ENCODE peak calls at places on chromosomes 16 and 17, in eight cellular contexts. One of them, this sample, is unnamed.

GRCh38 chr17:41739661-41740352 is 5.4 kb upstream of the HAP1 start:
- DNase-seq in suprapubic skin: no peak
- DNase-seq in choroid plexus epithelial cell: no peak
- DNase-seq in cardiac muscle cell: no peak
- DNase-seq in right lobe of liver: no peak
- DNase-seq in IMR-90: peak
- DNase-seq in pancreas: no peak
- DNase-seq in gastrocnemius medialis: no peak
- DNase-seq in this sample: no peak

GRCh38 chr16:71627631-71628236 is 1.8 kb downstream of the MARVELD3 start:
- DNase-seq in pancreas: peak
- DNase-seq in choroid plexus epithelial cell: peak
- DNase-seq in IMR-90: no peak
- DNase-seq in cardiac muscle cell: peak
- DNase-seq in suprapubic skin: no peak
- DNase-seq in right lobe of liver: no peak
- DNase-seq in gastrocnemius medialis: no peak
- DNase-seq in this sample: no peak

GRCh38 chr17:66365204-66365524 is 62.8 kb downstream of the PRKCA start:
- DNase-seq in IMR-90: no peak
- DNase-seq in suprapubic skin: no peak
- DNase-seq in right lobe of liver: no peak
- DNase-seq in gastrocnemius medialis: no peak
- DNase-seq in pancreas: no peak
- DNase-seq in choroid plexus epithelial cell: no peak
- DNase-seq in cardiac muscle cell: no peak
- DNase-seq in this sample: no peak

GRCh38 chr17:70168044-70168978 is 1.0 kb upstream of the KCNJ2 start:
- DNase-seq in choroid plexus epithelial cell: peak
- DNase-seq in cardiac muscle cell: peak
- DNase-seq in pancreas: peak
- DNase-seq in gastrocnemius medialis: peak
- DNase-seq in right lobe of liver: no peak
- DNase-seq in IMR-90: peak
- DNase-seq in suprapubic skin: peak
- DNase-seq in this sample: peak

GRCh38 chr17:36731806-36732205 is 130.4 kb downstream of the MRM1 start:
- DNase-seq in suprapubic skin: no peak
- DNase-seq in IMR-90: no peak
- DNase-seq in cardiac muscle cell: no peak
- DNase-seq in pancreas: no peak
- DNase-seq in choroid plexus epithelial cell: no peak
- DNase-seq in gastrocnemius medialis: no peak
- DNase-seq in right lobe of liver: no peak
- DNase-seq in this sample: no peak

GRCh38 chr17:79930077-79930785 is 91.0 kb upstream of the CBX4 start:
- DNase-seq in pancreas: no peak
- DNase-seq in right lobe of liver: no peak
- DNase-seq in IMR-90: no peak
- DNase-seq in suprapubic skin: no peak
- DNase-seq in gastrocnemius medialis: no peak
- DNase-seq in choroid plexus epithelial cell: no peak
- DNase-seq in cardiac muscle cell: no peak
- DNase-seq in this sample: no peak

GRCh38 chr17:888998-889401 is 90.6 kb downstream of the NXN start:
- DNase-seq in cardiac muscle cell: no peak
- DNase-seq in gastrocnemius medialis: no peak
- DNase-seq in suprapubic skin: no peak
- DNase-seq in IMR-90: no peak
- DNase-seq in pancreas: no peak
- DNase-seq in choroid plexus epithelial cell: no peak
- DNase-seq in right lobe of liver: no peak
- DNase-seq in this sample: no peak

GRCh38 chr17:59830007-59830630 is 62.6 kb downstream of the TUBD1 start:
- DNase-seq in IMR-90: peak
- DNase-seq in suprapubic skin: no peak
- DNase-seq in cardiac muscle cell: no peak
- DNase-seq in right lobe of liver: no peak
- DNase-seq in pancreas: no peak
- DNase-seq in choroid plexus epithelial cell: peak
- DNase-seq in gastrocnemius medialis: no peak
- DNase-seq in this sample: no peak

GRCh38 chr17:42230225-42230624 is 35.9 kb upstream of the GHDC start:
- DNase-seq in right lobe of liver: no peak
- DNase-seq in suprapubic skin: no peak
- DNase-seq in cardiac muscle cell: no peak
- DNase-seq in IMR-90: no peak
- DNase-seq in pancreas: no peak
- DNase-seq in choroid plexus epithelial cell: no peak
- DNase-seq in gastrocnemius medialis: no peak
- DNase-seq in this sample: no peak

GRCh38 chr17:62456016-62456415 is 22.6 kb upstream of the TLK2 start:
- DNase-seq in choroid plexus epithelial cell: no peak
- DNase-seq in IMR-90: no peak
- DNase-seq in suprapubic skin: no peak
- DNase-seq in cardiac muscle cell: no peak
- DNase-seq in pancreas: no peak
- DNase-seq in gastrocnemius medialis: no peak
- DNase-seq in right lobe of liver: no peak
- DNase-seq in this sample: no peak

GRCh38 chr17:80584171-80584905 is 39.7 kb downstream of the RPTOR start:
- DNase-seq in gastrocnemius medialis: no peak
- DNase-seq in cardiac muscle cell: no peak
- DNase-seq in pancreas: no peak
- DNase-seq in suprapubic skin: no peak
- DNase-seq in IMR-90: peak
- DNase-seq in choroid plexus epithelial cell: peak
- DNase-seq in right lobe of liver: no peak
- DNase-seq in this sample: no peak

GRCh38 chr16:287298-287811 is 4.4 kb downstream of the PDIA2 start:
- DNase-seq in cardiac muscle cell: no peak
- DNase-seq in right lobe of liver: no peak
- DNase-seq in IMR-90: no peak
- DNase-seq in choroid plexus epithelial cell: no peak
- DNase-seq in suprapubic skin: no peak
- DNase-seq in pancreas: no peak
- DNase-seq in gastrocnemius medialis: no peak
- DNase-seq in this sample: no peak

GRCh38 chr16:51328708-51329107 is 177.6 kb upstream of the SALL1 start:
- DNase-seq in right lobe of liver: no peak
- DNase-seq in cardiac muscle cell: peak
- DNase-seq in gastrocnemius medialis: no peak
- DNase-seq in pancreas: no peak
- DNase-seq in IMR-90: no peak
- DNase-seq in suprapubic skin: no peak
- DNase-seq in choroid plexus epithelial cell: no peak
- DNase-seq in this sample: no peak

GRCh38 chr17:58338907-58339774 is 10.5 kb upstream of the TSPOAP1 start:
- DNase-seq in gastrocnemius medialis: no peak
- DNase-seq in suprapubic skin: no peak
- DNase-seq in cardiac muscle cell: peak
- DNase-seq in IMR-90: peak
- DNase-seq in choroid plexus epithelial cell: peak
- DNase-seq in right lobe of liver: peak
- DNase-seq in pancreas: no peak
- DNase-seq in this sample: peak

GRCh38 chr17:65772989-65773388 is 211.5 kb upstream of the AXIN2 start:
- DNase-seq in pancreas: no peak
- DNase-seq in right lobe of liver: no peak
- DNase-seq in gastrocnemius medialis: no peak
- DNase-seq in cardiac muscle cell: no peak
- DNase-seq in suprapubic skin: no peak
- DNase-seq in choroid plexus epithelial cell: no peak
- DNase-seq in IMR-90: no peak
- DNase-seq in this sample: no peak

GRCh38 chr17:42526031-42526444 is 10.0 kb upstream of the NAGLU start:
- DNase-seq in right lobe of liver: peak
- DNase-seq in suprapubic skin: no peak
- DNase-seq in cardiac muscle cell: no peak
- DNase-seq in IMR-90: peak
- DNase-seq in choroid plexus epithelial cell: peak
- DNase-seq in pancreas: no peak
- DNase-seq in gastrocnemius medialis: no peak
- DNase-seq in this sample: no peak

GRCh38 chr17:38921756-38922411 is 3.5 kb upstream of the LASP1NB start:
- DNase-seq in IMR-90: no peak
- DNase-seq in choroid plexus epithelial cell: no peak
- DNase-seq in pancreas: no peak
- DNase-seq in right lobe of liver: no peak
- DNase-seq in suprapubic skin: no peak
- DNase-seq in cardiac muscle cell: no peak
- DNase-seq in gastrocnemius medialis: no peak
- DNase-seq in this sample: no peak

GRCh38 chr17:78933025-78933958 is 8.1 kb upstream of the TIMP2 start:
- DNase-seq in right lobe of liver: no peak
- DNase-seq in IMR-90: peak
- DNase-seq in pancreas: peak
- DNase-seq in choroid plexus epithelial cell: peak
- DNase-seq in cardiac muscle cell: no peak
- DNase-seq in gastrocnemius medialis: peak
- DNase-seq in suprapubic skin: no peak
- DNase-seq in this sample: peak

GRCh38 chr16:67349172-67349571 is 22.6 kb downstream of the LRRC36 start:
- DNase-seq in cardiac muscle cell: no peak
- DNase-seq in right lobe of liver: no peak
- DNase-seq in pancreas: no peak
- DNase-seq in gastrocnemius medialis: no peak
- DNase-seq in suprapubic skin: no peak
- DNase-seq in IMR-90: peak
- DNase-seq in choroid plexus epithelial cell: peak
- DNase-seq in this sample: no peak

GRCh38 chr17:41140360-41141132 is at the start of gene KRTAP4-6:
- DNase-seq in cardiac muscle cell: no peak
- DNase-seq in pancreas: no peak
- DNase-seq in right lobe of liver: no peak
- DNase-seq in gastrocnemius medialis: no peak
- DNase-seq in suprapubic skin: no peak
- DNase-seq in choroid plexus epithelial cell: peak
- DNase-seq in IMR-90: peak
- DNase-seq in this sample: no peak

GRCh38 chr17:74743755-74744154 is 4.7 kb upstream of the NHERF1 start:
- DNase-seq in right lobe of liver: no peak
- DNase-seq in suprapubic skin: no peak
- DNase-seq in choroid plexus epithelial cell: no peak
- DNase-seq in cardiac muscle cell: no peak
- DNase-seq in pancreas: no peak
- DNase-seq in IMR-90: no peak
- DNase-seq in gastrocnemius medialis: no peak
- DNase-seq in this sample: no peak

GRCh38 chr16:14335297-14335696 is 264.2 kb downstream of the MRTFB start:
- DNase-seq in suprapubic skin: no peak
- DNase-seq in gastrocnemius medialis: no peak
- DNase-seq in pancreas: no peak
- DNase-seq in choroid plexus epithelial cell: peak
- DNase-seq in cardiac muscle cell: no peak
- DNase-seq in IMR-90: no peak
- DNase-seq in right lobe of liver: no peak
- DNase-seq in this sample: no peak

GRCh38 chr17:45867702-45868101 is 23.0 kb downstream of the SPPL2C start:
- DNase-seq in right lobe of liver: no peak
- DNase-seq in choroid plexus epithelial cell: peak
- DNase-seq in suprapubic skin: no peak
- DNase-seq in IMR-90: no peak
- DNase-seq in cardiac muscle cell: no peak
- DNase-seq in pancreas: no peak
- DNase-seq in gastrocnemius medialis: no peak
- DNase-seq in this sample: no peak

GRCh38 chr16:22122239-22122638 is 29.9 kb downstream of the VWA3A start:
- DNase-seq in IMR-90: no peak
- DNase-seq in suprapubic skin: no peak
- DNase-seq in pancreas: no peak
- DNase-seq in cardiac muscle cell: no peak
- DNase-seq in gastrocnemius medialis: no peak
- DNase-seq in right lobe of liver: no peak
- DNase-seq in choroid plexus epithelial cell: no peak
- DNase-seq in this sample: no peak

GRCh38 chr16:22120440-22120839 is 28.1 kb downstream of the VWA3A start:
- DNase-seq in pancreas: no peak
- DNase-seq in IMR-90: no peak
- DNase-seq in right lobe of liver: no peak
- DNase-seq in suprapubic skin: no peak
- DNase-seq in cardiac muscle cell: peak
- DNase-seq in choroid plexus epithelial cell: no peak
- DNase-seq in gastrocnemius medialis: no peak
- DNase-seq in this sample: no peak

GRCh38 chr16:22116095-22116700 is 23.9 kb downstream of the VWA3A start:
- DNase-seq in cardiac muscle cell: no peak
- DNase-seq in pancreas: no peak
- DNase-seq in gastrocnemius medialis: no peak
- DNase-seq in right lobe of liver: no peak
- DNase-seq in IMR-90: no peak
- DNase-seq in suprapubic skin: no peak
- DNase-seq in choroid plexus epithelial cell: no peak
- DNase-seq in this sample: no peak

GRCh38 chr16:22123146-22123545 is 30.8 kb downstream of the VWA3A start:
- DNase-seq in choroid plexus epithelial cell: peak
- DNase-seq in right lobe of liver: no peak
- DNase-seq in gastrocnemius medialis: no peak
- DNase-seq in cardiac muscle cell: no peak
- DNase-seq in suprapubic skin: no peak
- DNase-seq in pancreas: no peak
- DNase-seq in IMR-90: no peak
- DNase-seq in this sample: no peak

GRCh38 chr16:22117666-22118065 is 25.3 kb downstream of the VWA3A start:
- DNase-seq in cardiac muscle cell: no peak
- DNase-seq in choroid plexus epithelial cell: no peak
- DNase-seq in pancreas: no peak
- DNase-seq in suprapubic skin: no peak
- DNase-seq in IMR-90: no peak
- DNase-seq in right lobe of liver: no peak
- DNase-seq in gastrocnemius medialis: no peak
- DNase-seq in this sample: no peak
- H3K4me3 ChIP-seq in cardiac muscle cell: no peak
- H3K4me3 ChIP-seq in choroid plexus epithelial cell: no peak
- H3K4me3 ChIP-seq in pancreas: no peak
- H3K4me3 ChIP-seq in suprapubic skin: no peak
- H3K4me3 ChIP-seq in IMR-90: no peak
- H3K4me3 ChIP-seq in right lobe of liver: no peak
- H3K4me3 ChIP-seq in gastrocnemius medialis: no peak
- H3K4me3 ChIP-seq in this sample: no peak

GRCh38 chr16:86317617-86318021 is 192.7 kb upstream of the FOXF1 start:
- DNase-seq in gastrocnemius medialis: no peak
- DNase-seq in right lobe of liver: no peak
- DNase-seq in cardiac muscle cell: no peak
- DNase-seq in choroid plexus epithelial cell: no peak
- DNase-seq in suprapubic skin: peak
- DNase-seq in pancreas: no peak
- DNase-seq in IMR-90: no peak
- DNase-seq in this sample: no peak
- H3K4me3 ChIP-seq in gastrocnemius medialis: no peak
- H3K4me3 ChIP-seq in right lobe of liver: no peak
- H3K4me3 ChIP-seq in cardiac muscle cell: no peak
- H3K4me3 ChIP-seq in choroid plexus epithelial cell: no peak
- H3K4me3 ChIP-seq in suprapubic skin: no peak
- H3K4me3 ChIP-seq in pancreas: no peak
- H3K4me3 ChIP-seq in IMR-90: no peak
- H3K4me3 ChIP-seq in this sample: no peak

GRCh38 chr17:10144976-10145375 is 53.4 kb downstream of the GAS7 start:
- DNase-seq in suprapubic skin: no peak
- DNase-seq in gastrocnemius medialis: no peak
- DNase-seq in right lobe of liver: no peak
- DNase-seq in IMR-90: no peak
- DNase-seq in cardiac muscle cell: no peak
- DNase-seq in choroid plexus epithelial cell: no peak
- DNase-seq in pancreas: no peak
- DNase-seq in this sample: no peak
- H3K4me3 ChIP-seq in suprapubic skin: no peak
- H3K4me3 ChIP-seq in gastrocnemius medialis: no peak
- H3K4me3 ChIP-seq in right lobe of liver: no peak
- H3K4me3 ChIP-seq in IMR-90: no peak
- H3K4me3 ChIP-seq in cardiac muscle cell: no peak
- H3K4me3 ChIP-seq in choroid plexus epithelial cell: no peak
- H3K4me3 ChIP-seq in pancreas: no peak
- H3K4me3 ChIP-seq in this sample: no peak

GRCh38 chr17:48453447-48453846 is 23.4 kb upstream of the SKAP1 start:
- DNase-seq in suprapubic skin: no peak
- DNase-seq in choroid plexus epithelial cell: no peak
- DNase-seq in right lobe of liver: no peak
- DNase-seq in cardiac muscle cell: no peak
- DNase-seq in IMR-90: no peak
- DNase-seq in pancreas: no peak
- DNase-seq in gastrocnemius medialis: no peak
- DNase-seq in this sample: no peak
- H3K4me3 ChIP-seq in suprapubic skin: no peak
- H3K4me3 ChIP-seq in choroid plexus epithelial cell: no peak
- H3K4me3 ChIP-seq in right lobe of liver: no peak
- H3K4me3 ChIP-seq in cardiac muscle cell: no peak
- H3K4me3 ChIP-seq in IMR-90: no peak
- H3K4me3 ChIP-seq in pancreas: no peak
- H3K4me3 ChIP-seq in gastrocnemius medialis: no peak
- H3K4me3 ChIP-seq in this sample: no peak